ENCODE peak calls at places on chromosomes 6 and 20, in seven cellular contexts. E is ovary, W is upper lobe of left lung, U is HCT116, Z is GM12878, V is body of pancreas, B is K562. C is an unnamed sample.

GRCh38 chr20:35318502-35319157 is 26.4 kb upstream of the FAM83C start:
- DNase-seq in B (no peak), U (peak), V (peak), W (no peak), Z (no peak), E (no peak), C (no peak)

GRCh38 chr6:113837170-113837569 is 20.0 kb upstream of the MARCKS start:
- DNase-seq in E (no peak), U (no peak), Z (no peak), B (no peak), W (no peak), V (peak), C (no peak)

GRCh38 chr6:5135783-5136376 is 50.7 kb downstream of the PPP1R3G start:
- DNase-seq in U (peak), Z (no peak), W (no peak), B (peak), E (no peak), V (no peak), C (no peak)

GRCh38 chr20:32580970-32581838 is 3.9 kb downstream of the NOL4L start:
- DNase-seq in V (no peak), W (no peak), B (peak), Z (no peak), E (no peak), U (no peak), C (no peak)

GRCh38 chr20:47998736-47999135 is 213.5 kb upstream of the SULF2 start:
- DNase-seq in B (no peak), W (no peak), U (no peak), E (no peak), V (no peak), Z (no peak), C (peak)

GRCh38 chr6:8170245-8170644 is 67.9 kb upstream of the EEF1E1 start:
- DNase-seq in V (no peak), B (no peak), Z (no peak), E (no peak), U (no peak), W (no peak), C (no peak)

GRCh38 chr6:162640756-162641155 is 86.8 kb downstream of the PRKN start:
- DNase-seq in B (no peak), W (no peak), U (no peak), V (no peak), Z (no peak), E (no peak), C (no peak)

GRCh38 chr20:63687419-63688233 is 8.8 kb upstream of the TNFRSF6B start:
- DNase-seq in U (no peak), V (no peak), B (no peak), Z (no peak), E (peak), W (peak), C (no peak)

DNA sequence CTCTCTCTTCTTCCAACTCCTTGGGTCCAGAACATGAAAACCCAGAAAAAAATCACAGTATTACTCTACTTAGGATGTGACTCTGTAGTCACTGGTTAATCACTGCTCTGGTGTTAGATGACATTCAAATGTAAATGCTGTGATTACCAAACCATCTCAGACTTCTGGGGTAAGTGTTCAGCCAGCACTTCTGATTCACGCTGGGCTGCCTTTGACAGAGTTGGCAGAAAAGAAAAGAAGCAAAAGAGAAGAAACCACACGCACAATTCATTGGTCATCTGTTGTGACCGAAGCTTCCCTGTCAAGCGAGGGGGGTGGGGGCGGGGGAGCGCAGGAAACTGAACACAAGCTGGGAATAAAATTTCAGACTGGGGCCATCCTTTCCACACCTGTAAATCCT is 82.7 kb downstream of the PSMG4 start:
- DNase-seq in Z (no peak), U (no peak), V (no peak), E (no peak), W (no peak), B (no peak), C (peak)
- H3K4me3 ChIP-seq in Z (no peak), U (no peak), V (no peak), E (no peak), W (no peak), B (no peak), C (no peak)

DNA sequence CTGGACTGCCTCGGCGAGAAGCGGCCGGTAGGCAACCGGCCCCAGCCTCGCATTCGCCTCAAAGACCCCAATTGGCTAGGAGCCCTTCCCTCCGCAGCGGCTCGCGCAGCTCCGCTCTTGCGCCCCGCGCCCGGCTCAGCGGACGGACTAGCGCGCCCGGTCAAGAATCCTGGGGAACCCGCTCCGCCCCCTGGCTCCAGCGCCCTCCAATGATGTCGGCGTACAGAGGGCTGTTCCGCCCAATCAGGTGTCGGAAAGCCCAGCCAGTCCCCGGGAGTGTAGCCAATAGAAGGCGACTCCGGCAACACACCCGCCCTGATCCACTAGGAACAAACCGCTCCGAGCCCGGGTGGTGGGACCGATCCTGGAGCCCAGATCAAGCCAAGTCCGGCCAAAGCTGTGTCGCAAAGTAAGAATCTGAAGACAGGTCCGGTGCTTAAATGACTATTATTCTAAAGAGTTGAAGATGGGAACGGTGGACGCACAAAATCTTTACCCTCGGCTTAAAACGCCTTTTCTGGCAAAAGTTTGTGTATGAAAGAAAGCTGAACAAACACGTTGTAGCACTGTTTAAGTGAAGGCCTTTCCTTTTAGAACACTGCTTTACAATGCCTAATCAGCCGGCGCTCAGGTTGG is 132.2 kb downstream of the OGFRL1 start:
- DNase-seq in W (peak), U (no peak), Z (no peak), V (peak), B (no peak), E (peak), C (peak)
- TF ChIP-seq POLR2A in W (peak), U (no peak), Z (no peak), V (peak), B (no peak), E (peak), C (peak)

GRCh38 chr6:84675651-84676050 is 88.7 kb downstream of the TBX18 start:
- DNase-seq in E (no peak), U (no peak), W (no peak), V (no peak), Z (no peak), B (no peak), C (no peak)
- TF ChIP-seq CTCF in E (no peak), U (no peak), W (no peak), V (no peak), Z (no peak), B (no peak), C (no peak)

DNA sequence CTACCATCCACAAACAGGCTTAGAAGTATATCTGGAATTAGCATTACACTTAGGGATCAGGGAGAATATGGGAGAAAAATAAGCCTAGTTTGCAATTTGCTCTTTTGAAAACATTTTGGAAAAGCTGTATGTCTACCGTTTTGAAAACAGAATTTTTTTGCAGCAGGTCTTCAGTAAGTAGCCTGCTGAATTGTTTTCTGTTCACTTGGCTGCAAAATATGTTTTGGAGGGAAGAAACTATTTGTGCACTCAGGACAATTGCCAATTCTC is 39.6 kb downstream of the ILRUN start:
- DNase-seq in Z (no peak), W (no peak), E (no peak), U (no peak), V (no peak), B (no peak), C (no peak)
- H3K4me3 ChIP-seq in Z (peak), W (no peak), E (peak), U (peak), V (no peak), B (peak), C (no peak)

DNA sequence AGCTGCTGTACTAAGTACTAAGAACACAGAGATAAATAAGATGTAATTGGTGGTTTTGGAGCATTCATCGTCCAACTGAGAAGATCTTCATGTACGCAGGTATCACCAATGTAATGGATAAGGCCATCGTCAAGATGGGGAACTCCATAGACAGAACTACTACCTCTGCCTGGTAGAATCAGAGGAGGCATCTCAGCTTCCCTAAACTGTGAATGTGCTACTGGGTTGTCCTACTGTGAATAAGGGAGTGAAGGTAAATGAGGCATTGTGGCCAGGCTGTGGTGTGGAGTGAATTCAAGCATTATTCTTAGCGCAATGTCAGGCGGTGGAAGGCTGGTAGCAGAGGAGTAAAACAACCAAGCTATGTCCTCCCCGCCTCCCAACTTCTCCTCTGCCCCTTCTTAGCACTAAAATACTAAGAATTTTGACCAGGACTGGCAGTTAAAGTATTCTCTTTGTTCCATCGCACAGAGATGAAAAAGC is 68.2 kb downstream of the TBC1D7 start:
- DNase-seq in Z (no peak), V (no peak), U (no peak), B (no peak), E (no peak), W (no peak), C (peak)
- TF ChIP-seq POLR2A in Z (no peak), V (no peak), U (no peak), B (no peak), E (no peak), W (no peak), C (no peak)

C was measured in lower leg skin.